ENCODE peak calls at places on chromosomes 3 and 15, in six cellular contexts. H is sciatic nerve, Z is substantia nigra, N is memory B cell, D is KG1, V is tibial nerve. W is an unnamed sample.

GRCh38 chr3:45057557-45057956 is 31.5 kb downstream of the CLEC3B start:
- DNase-seq in Z (no peak), H (no peak), N (no peak), D (no peak), V (no peak), W (no peak)

GRCh38 chr3:114714237-114714636 is 420.4 kb downstream of the TIGIT start:
- DNase-seq in H (no peak), N (no peak), D (no peak), Z (no peak), V (no peak), W (peak)

GRCh38 chr3:43288850-43289249 is 2.5 kb downstream of the SNRK start:
- DNase-seq in Z (no peak), D (no peak), H (no peak), N (no peak), V (no peak), W (no peak)

GRCh38 chr3:42497009-42497731 is 5.3 kb upstream of the VIPR1 start:
- DNase-seq in D (no peak), Z (no peak), V (no peak), H (peak), N (no peak), W (peak)

GRCh38 chr15:80970018-80970657 is 19.5 kb downstream of the MESD start:
- DNase-seq in Z (peak), N (peak), H (peak), V (peak), D (peak), W (peak)

GRCh38 chr15:99157456-99157855 is 52.6 kb downstream of the SYNM start:
- DNase-seq in Z (no peak), V (no peak), N (no peak), H (no peak), D (no peak), W (no peak)

GRCh38 chr3:164897335-164897734 is 181.0 kb downstream of the SI start:
- DNase-seq in Z (no peak), N (no peak), H (no peak), D (no peak), V (no peak), W (no peak)

GRCh38 chr3:12946661-12947316 is 105.4 kb upstream of the RPL32 start:
- DNase-seq in V (no peak), D (no peak), N (no peak), H (no peak), Z (no peak), W (no peak)

GRCh38 chr15:41940441-41940857 is 31.9 kb downstream of the EHD4 start:
- DNase-seq in Z (no peak), V (no peak), D (no peak), H (no peak), N (no peak), W (peak)